ENCODE peak calls at places on chromosome X, in four cellular contexts. F is neural crest cell, U is A549, M is left lung. L is an unnamed sample.

GRCh38 chrX:53262189-53262917 is 19.0 kb downstream of the IQSEC2 start:
- DNase-seq in F (no peak), U (no peak), M (no peak), L (no peak)

GRCh38 chrX:51614353-51614752 is 4.4 kb downstream of the CENPVL3 start:
- DNase-seq in F (peak; percentile 1), U (peak; percentile 35), M (no peak), L (no peak)

GRCh38 chrX:120781416-120781815 is 94.2 kb downstream of the CT47B1 start:
- DNase-seq in F (no peak), U (no peak), M (no peak), L (no peak)

GRCh38 chrX:12319012-12319519 is 180.8 kb downstream of the FRMPD4 start:
- DNase-seq in F (no peak), U (peak; percentile 16), M (no peak), L (no peak)

GRCh38 chrX:79268788-79269187 is 98.3 kb downstream of the ITM2A start:
- DNase-seq in F (no peak), U (no peak), M (no peak), L (no peak)

GRCh38 chrX:148741441-148741840 is 241.0 kb downstream of the AFF2 start:
- DNase-seq in F (no peak), U (no peak), M (no peak), L (peak; percentile 2)

GRCh38 chrX:70219938-70220764 is 14.3 kb upstream of the AWAT1 start:
- DNase-seq in F (no peak), U (peak; percentile 95), M (no peak), L (no peak)

GRCh38 chrX:130728208-130728607 is 174.8 kb downstream of the ENOX2 start:
- DNase-seq in F (no peak), U (no peak), M (no peak), L (no peak)

GRCh38 chrX:146278381-146278780 is 460.8 kb downstream of the SLITRK2 start:
- DNase-seq in F (no peak), U (no peak), M (no peak), L (peak; percentile 15)

GRCh38 chrX:22037225-22037624 is 5.1 kb downstream of the PHEX start:
- DNase-seq in F (no peak), U (no peak), M (no peak), L (no peak)

GRCh38 chrX:45110494-45110893 is 90.2 kb downstream of the DIPK2B start:
- DNase-seq in F (no peak), U (no peak), M (no peak), L (no peak)

GRCh38 chrX:107826286-107827136 is 845 bp downstream of the MID2 start:
- DNase-seq in F (peak; percentile 28), U (peak; percentile 56), M (peak; percentile 77), L (peak; percentile 22)

GRCh38 chrX:140507982-140508305 is 3.1 kb upstream of the SOX3 start:
- DNase-seq in F (peak; percentile 74), U (no peak), M (no peak), L (peak; percentile 56)
- TF ChIP-seq CTCF in F (peak; percentile 67), U (no peak), M (no peak), L (no peak)

GRCh38 chrX:138026211-138026610 is 460.3 kb downstream of the ZIC3 start:
- DNase-seq in F (no peak), U (peak; percentile 1), M (no peak), L (no peak)
- TF ChIP-seq CTCF in F (peak; percentile 60), U (peak; percentile 10), M (peak; percentile 33), L (peak; percentile 47)

GRCh38 chrX:30065226-30065625 is 150.1 kb upstream of the MAGEB2 start:
- DNase-seq in F (no peak), U (no peak), M (no peak), L (no peak)

GRCh38 chrX:30060718-30061117 is 154.6 kb upstream of the MAGEB2 start:
- DNase-seq in F (no peak), U (peak; percentile 22), M (no peak), L (peak; percentile 3)
- TF ChIP-seq CTCF in F (peak; percentile 70), U (peak; percentile 37), M (peak; percentile 12), L (no peak)

GRCh38 chrX:103124284-103124683 is 31.3 kb upstream of the NXF3 start:
- DNase-seq in F (no peak), U (no peak), M (no peak), L (no peak)
- TF ChIP-seq CTCF in F (no peak), U (no peak), M (no peak), L (no peak)

GRCh38 chrX:109049903-109050302 is 313.5 kb upstream of the IRS4 start:
- DNase-seq in F (no peak), U (no peak), M (no peak), L (peak; percentile 3)
- TF ChIP-seq CTCF in F (peak; percentile 45), U (no peak), M (no peak), L (peak; percentile 16)

GRCh38 chrX:153766871-153767673 is 3.0 kb downstream of the PLXNB3 start:
- DNase-seq in F (no peak), U (no peak), M (peak; percentile 55), L (no peak)
- TF ChIP-seq CTCF in F (no peak), U (no peak), M (no peak), L (no peak)

DNA sequence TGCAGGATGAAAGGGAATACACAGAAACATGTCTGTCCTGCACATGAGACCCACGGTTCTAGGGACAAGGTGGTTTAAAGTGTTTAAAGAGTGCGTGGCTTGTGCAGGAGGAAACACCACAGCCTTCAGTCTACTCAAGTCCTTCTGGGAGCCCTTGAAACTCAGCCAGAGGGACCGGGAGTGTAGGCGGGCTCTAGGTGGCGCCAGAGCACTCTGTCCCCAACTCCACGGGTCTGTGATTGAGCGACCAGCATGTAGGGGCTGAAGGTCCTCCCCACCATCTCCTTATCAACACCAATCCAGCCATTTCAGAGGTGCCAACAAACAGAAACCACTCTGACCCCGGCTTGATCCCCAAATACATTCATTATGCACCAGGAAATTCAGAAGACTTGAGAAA is 82.0 kb upstream of the CLDN34 start:
- DNase-seq in F (peak; percentile 53), U (peak; percentile 64), M (peak; percentile 86), L (peak; percentile 62)
- TF ChIP-seq CTCF in F (peak; percentile 66), U (peak; percentile 56), M (peak; percentile 46), L (peak; percentile 18)

GRCh38 chrX:18951032-18951431 is 32.9 kb downstream of the PHKA2 start:
- DNase-seq in F (no peak), U (peak; percentile 16), M (no peak), L (no peak)
- TF ChIP-seq CTCF in F (no peak), U (no peak), M (no peak), L (no peak)

GRCh38 chrX:20140410-20140809 is 1.2 kb downstream of the EIF1AX start:
- DNase-seq in F (no peak), U (no peak), M (no peak), L (no peak)

GRCh38 chrX:20141281-20142220 is at the start of gene EIF1AX:
- DNase-seq in F (peak; percentile 81), U (peak; percentile 98), M (peak; percentile 96), L (peak; percentile 87)

GRCh38 chrX:20143111-20143510 is 1.5 kb upstream of the EIF1AX start:
- DNase-seq in F (no peak), U (no peak), M (no peak), L (no peak)

GRCh38 chrX:20144491-20144890 is 2.9 kb upstream of the EIF1AX start:
- DNase-seq in F (no peak), U (no peak), M (no peak), L (no peak)

DNA sequence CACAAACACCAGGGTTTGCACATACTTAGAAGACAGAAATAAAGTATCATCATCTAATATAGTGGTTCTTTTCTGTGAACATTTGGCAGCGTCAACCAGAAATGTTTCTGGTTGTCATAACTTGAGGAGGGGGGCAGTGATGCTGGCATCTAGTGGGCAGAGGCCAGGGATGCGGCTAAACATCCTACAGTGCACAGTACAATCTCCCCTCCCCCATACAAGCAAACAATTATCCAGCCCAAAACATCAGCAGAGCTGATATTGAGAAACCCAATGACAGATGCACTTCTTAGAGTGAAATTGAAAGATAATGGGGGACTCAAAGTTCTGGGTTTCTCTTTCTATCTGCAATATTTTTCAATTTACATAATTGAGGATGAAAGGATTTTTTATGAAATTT is 1.9 kb upstream of the EIF1AX start:
- DNase-seq in F (no peak), U (peak; percentile 24), M (no peak), L (peak; percentile 3)
- TF ChIP-seq CTCF in F (no peak), U (no peak), M (no peak), L (no peak)

GRCh38 chrX:2425281-2426071 is 75.3 kb downstream of the DHRSX start:
- DNase-seq in F (no peak), U (no peak), M (no peak), L (no peak)
- TF ChIP-seq CTCF in F (no peak), U (no peak), M (no peak), L (no peak)